ENCODE peak calls at places on chromosomes 11 and 22, in nine cellular contexts. C, Y, J, N, E, I, G, X and O are unnamed samples.

GRCh38 chr22:34105461-34106062 is 185.3 kb upstream of the LARGE1 start:
- DNase-seq in N (peak), Y (no peak), E (peak), I (peak), C (peak), G (peak), J (no peak), X (peak), O (no peak)

GRCh38 chr11:107856981-107857517 is 1.5 kb downstream of the SLC35F2 start:
- DNase-seq in E (no peak), X (no peak), G (peak), Y (no peak), I (no peak), J (no peak), N (no peak), C (no peak), O (no peak)

GRCh38 chr22:20457506-20458240 is 20.0 kb upstream of the SCARF2 start:
- DNase-seq in X (no peak), N (no peak), E (no peak), G (no peak), I (no peak), C (no peak), Y (no peak), J (no peak), O (no peak)

GRCh38 chr22:38513063-38513462 is 7.0 kb upstream of the DDX17 start:
- DNase-seq in X (peak), J (no peak), I (peak), N (peak), C (peak), E (no peak), G (peak), Y (no peak), O (no peak)

GRCh38 chr11:133978816-133979215 is 22.0 kb upstream of the IGSF9B start:
- DNase-seq in J (peak), E (no peak), G (peak), Y (no peak), C (no peak), N (no peak), I (no peak), X (no peak), O (no peak)

GRCh38 chr11:81420668-81421550 is 1312.8 kb downstream of the FAM181B start:
- DNase-seq in E (no peak), J (no peak), N (no peak), X (no peak), I (no peak), C (peak), Y (no peak), G (no peak), O (no peak)

GRCh38 chr11:92492372-92492771 is 267.8 kb downstream of the FAT3 start:
- DNase-seq in Y (no peak), G (no peak), J (no peak), X (no peak), N (no peak), I (no peak), E (no peak), C (no peak), O (no peak)

GRCh38 chr22:38725900-38726655 is 20.3 kb downstream of the GTPBP1 start:
- DNase-seq in Y (no peak), J (no peak), E (no peak), N (peak), X (no peak), I (no peak), G (no peak), C (no peak), O (no peak)

GRCh38 chr11:128908391-128909246 is 17.5 kb downstream of the KCNJ5 start:
- DNase-seq in X (peak), Y (no peak), G (peak), C (no peak), E (peak), N (no peak), J (peak), I (no peak), O (no peak)

GRCh38 chr11:129973809-129974208 is 28.8 kb downstream of the PRDM10 start:
- DNase-seq in C (peak), I (no peak), Y (no peak), E (peak), J (no peak), G (no peak), N (no peak), X (peak), O (no peak)

GRCh38 chr11:123483058-123483457 is 53.0 kb downstream of the GRAMD1B start:
- DNase-seq in E (no peak), G (peak), Y (no peak), J (peak), X (no peak), C (no peak), N (no peak), I (no peak), O (no peak)

GRCh38 chr22:22558972-22559603 is at the start of gene PRAME:
- DNase-seq in E (peak), C (no peak), X (peak), Y (no peak), I (peak), G (peak), J (peak), N (peak), O (no peak)

GRCh38 chr22:22327723-22328122 is 83.1 kb downstream of the VPREB1 start:
- DNase-seq in I (no peak), C (no peak), N (no peak), Y (no peak), E (no peak), G (no peak), J (no peak), X (no peak), O (no peak)

GRCh38 chr11:134486704-134487103 is 74.7 kb upstream of the B3GAT1 start:
- DNase-seq in E (no peak), G (no peak), Y (no peak), J (no peak), C (no peak), X (no peak), N (no peak), I (no peak), O (no peak)

GRCh38 chr22:17430298-17430900 is 61.1 kb downstream of the CECR2 start:
- DNase-seq in C (no peak), Y (no peak), N (no peak), E (no peak), G (no peak), I (no peak), J (no peak), X (peak), O (no peak)

GRCh38 chr22:36948273-36949055 is 35.0 kb downstream of the CSF2RB start:
- DNase-seq in C (no peak), N (no peak), E (no peak), X (no peak), I (no peak), G (no peak), J (no peak), Y (no peak), O (no peak)

GRCh38 chr11:102177974-102178631 is 67.9 kb downstream of the YAP1 start:
- DNase-seq in E (no peak), I (no peak), Y (peak), J (peak), G (peak), C (no peak), X (no peak), N (no peak), O (no peak)

GRCh38 chr22:19875531-19876313 is 21.0 kb upstream of the GNB1L start:
- DNase-seq in I (no peak), N (no peak), E (peak), Y (no peak), C (no peak), X (peak), G (no peak), J (no peak), O (no peak)

GRCh38 chr22:30235687-30236170 is 10.8 kb downstream of the LIF start:
- DNase-seq in J (peak), C (no peak), E (no peak), G (peak), Y (peak), I (no peak), N (no peak), X (no peak), O (no peak)

GRCh38 chr11:32884770-32885384 is 7.7 kb upstream of the QSER1 start:
- DNase-seq in G (peak), X (no peak), C (peak), E (no peak), N (peak), J (no peak), I (peak), Y (no peak), O (no peak)

GRCh38 chr22:48313156-48313555 is 1514.5 kb downstream of the BRD1 start:
- DNase-seq in Y (no peak), N (no peak), E (no peak), C (no peak), J (no peak), I (no peak), G (no peak), X (no peak), O (peak)

GRCh38 chr22:45892681-45893461 is 84.1 kb downstream of the WNT7B start:
- DNase-seq in E (peak), Y (no peak), J (no peak), G (no peak), N (no peak), X (peak), C (no peak), I (no peak), O (no peak)

GRCh38 chr11:61700221-61700620 is 20.0 kb downstream of the DAGLA start:
- DNase-seq in C (peak), E (peak), J (peak), I (no peak), N (no peak), X (no peak), G (peak), Y (no peak), O (no peak)

GRCh38 chr11:1345752-1346513 is 36.5 kb upstream of the TOLLIP start:
- DNase-seq in I (no peak), X (no peak), G (no peak), N (no peak), Y (no peak), C (no peak), E (no peak), J (no peak), O (no peak)

GRCh38 chr11:20164152-20164551 is 3.9 kb upstream of the DBX1 start:
- DNase-seq in C (no peak), J (no peak), E (no peak), N (no peak), Y (no peak), G (no peak), X (no peak), I (no peak), O (no peak)
- H3K4me3 ChIP-seq in C (no peak), J (no peak), E (no peak), N (no peak), Y (no peak), G (no peak), X (no peak), I (no peak), O (no peak)

GRCh38 chr11:35709386-35709785 is 46.8 kb downstream of the TRIM44 start:
- DNase-seq in X (no peak), C (no peak), Y (no peak), G (no peak), I (no peak), N (no peak), E (no peak), J (no peak), O (no peak)

GRCh38 chr11:35714882-35715612 is 52.5 kb downstream of the TRIM44 start:
- DNase-seq in J (peak), X (no peak), G (peak), N (no peak), E (no peak), C (no peak), Y (no peak), I (peak), O (no peak)

GRCh38 chr11:35712533-35712932 is 50.0 kb downstream of the TRIM44 start:
- DNase-seq in J (no peak), X (no peak), N (no peak), Y (no peak), I (no peak), C (no peak), E (no peak), G (no peak), O (no peak)

GRCh38 chr11:35711924-35712323 is 49.3 kb downstream of the TRIM44 start:
- DNase-seq in J (no peak), C (no peak), I (no peak), X (no peak), E (no peak), Y (no peak), G (no peak), N (no peak), O (no peak)

GRCh38 chr11:35711173-35711910 is 48.8 kb downstream of the TRIM44 start:
- DNase-seq in E (no peak), G (peak), Y (no peak), X (no peak), I (no peak), J (no peak), C (no peak), N (no peak), O (no peak)
- TF ChIP-seq CTCF in E (no peak), G (peak), Y (no peak), X (no peak), I (no peak), J (peak), C (no peak), N (no peak), O (no peak)

DNA sequence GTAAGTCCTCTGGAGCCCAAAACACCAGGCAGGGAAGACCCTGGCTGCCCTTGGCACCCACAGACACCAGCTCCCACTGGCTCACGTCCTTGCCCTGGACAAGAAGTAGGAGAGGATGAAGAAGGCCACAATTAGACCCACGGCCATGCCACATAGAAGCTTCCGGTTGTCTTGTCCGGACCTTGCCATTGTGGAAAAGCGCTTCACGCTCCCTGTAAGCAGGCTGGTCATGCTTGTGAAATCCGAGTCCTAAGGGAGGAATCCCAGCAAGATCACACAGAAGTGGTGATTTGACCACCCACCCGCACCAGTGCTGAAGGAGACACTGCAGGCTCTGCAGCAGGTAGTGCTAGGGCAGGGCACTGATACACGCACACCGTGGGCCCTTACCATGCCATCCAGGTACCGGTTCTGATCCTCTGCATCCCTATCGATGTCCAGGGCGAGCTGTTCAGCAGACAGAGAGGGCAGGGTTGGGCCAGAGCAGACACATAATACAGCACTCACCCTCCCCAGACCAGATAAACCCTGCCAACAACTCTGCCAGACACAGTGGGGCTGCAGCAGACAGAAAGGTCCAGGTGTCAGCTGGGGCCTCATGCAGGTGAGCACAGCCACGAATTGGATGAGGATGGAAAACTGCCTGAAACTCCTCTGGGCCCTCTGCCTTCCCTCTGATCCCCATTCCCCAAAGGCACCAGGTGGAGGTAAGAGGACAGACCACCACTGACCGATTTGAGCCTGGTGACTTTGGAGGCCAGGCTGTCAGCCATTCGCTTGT is 1.8 kb downstream of the BET1L start:
- DNase-seq in Y (no peak), N (no peak), E (peak), X (no peak), J (no peak), G (no peak), C (no peak), I (peak), O (peak)
- H3K4me3 ChIP-seq in Y (peak), N (no peak), E (peak), X (peak), J (peak), G (peak), C (no peak), I (no peak), O (peak)

DNA sequence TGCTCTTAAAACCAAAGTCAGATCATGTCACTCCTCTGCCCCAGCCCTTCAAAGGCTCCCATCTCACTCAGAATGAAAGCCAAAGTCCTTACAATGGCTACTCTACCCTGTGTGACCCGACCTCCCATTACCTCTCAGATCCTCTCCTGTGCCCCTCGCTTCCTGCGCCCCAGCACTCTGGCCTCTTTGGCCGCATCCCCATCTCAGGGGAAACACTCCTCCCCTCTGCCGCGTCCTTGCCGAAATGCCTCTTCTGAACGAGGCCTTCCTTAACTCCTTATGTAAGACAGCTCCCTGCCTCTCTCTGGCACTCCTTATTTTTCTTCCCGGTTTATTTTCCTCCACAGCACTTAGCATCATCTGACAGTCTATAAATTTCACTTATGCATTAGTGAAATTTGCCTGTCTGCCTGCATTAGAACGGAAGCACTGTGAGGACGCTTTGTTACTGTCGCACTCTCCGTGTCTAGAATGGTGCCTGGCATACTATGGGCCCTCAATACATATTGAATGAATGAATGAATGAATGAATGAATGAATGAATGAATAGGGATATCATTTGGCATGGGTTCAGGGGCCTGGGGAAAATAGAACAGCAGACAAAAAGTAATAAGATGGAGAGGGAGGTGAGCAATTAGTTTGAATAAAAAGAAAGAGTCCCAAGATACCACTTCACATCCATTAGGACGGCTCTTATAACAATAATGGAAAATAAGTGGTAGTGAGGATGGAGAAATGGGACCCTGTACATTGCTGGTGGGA is 137.8 kb downstream of the CEP164 start:
- DNase-seq in J (no peak), G (no peak), E (no peak), C (no peak), I (no peak), N (no peak), X (no peak), Y (no peak), O (no peak)
- TF ChIP-seq CTCF in J (no peak), G (no peak), E (no peak), C (no peak), I (no peak), N (no peak), X (no peak), Y (no peak), O (no peak)

GRCh38 chr11:11016123-11016522 is 158.3 kb upstream of the ZBED5 start:
- DNase-seq in Y (no peak), J (no peak), I (no peak), C (no peak), N (no peak), G (no peak), X (no peak), E (no peak), O (no peak)

GRCh38 chr11:11011617-11012016 is 153.8 kb upstream of the ZBED5 start:
- DNase-seq in N (no peak), E (no peak), Y (no peak), X (no peak), I (no peak), C (no peak), G (no peak), J (no peak), O (no peak)

GRCh38 chr11:11010624-11011127 is 152.8 kb upstream of the ZBED5 start:
- DNase-seq in I (peak), E (peak), C (peak), J (peak), N (no peak), Y (no peak), X (peak), G (peak), O (no peak)
- H3K4me3 ChIP-seq in I (no peak), E (no peak), C (no peak), J (no peak), N (no peak), Y (no peak), X (no peak), G (no peak), O (peak)

DNA sequence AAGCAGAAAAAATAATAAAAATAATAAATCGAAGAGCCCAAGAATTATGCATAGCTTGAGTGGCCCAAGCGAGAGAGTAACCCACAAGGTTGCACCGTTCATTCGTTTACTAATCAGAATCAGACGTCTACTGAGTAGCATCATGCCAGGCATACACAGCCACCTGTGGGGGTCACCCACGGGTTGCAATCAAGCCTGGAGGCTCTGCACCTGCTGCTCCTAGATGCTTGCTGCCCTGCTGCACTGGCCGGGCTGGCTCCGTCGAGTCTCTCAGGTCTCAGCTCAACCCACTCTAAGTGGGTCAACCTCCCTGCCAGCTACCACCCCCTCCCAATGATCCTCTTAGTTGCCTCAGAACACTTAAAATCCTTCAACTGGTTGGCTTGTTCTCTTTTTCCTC is 2.0 kb upstream of the TESMIN start:
- DNase-seq in N (no peak), Y (no peak), J (no peak), I (no peak), G (no peak), X (no peak), E (no peak), C (no peak), O (no peak)
- TF ChIP-seq CTCF in N (peak), Y (no peak), J (no peak), I (no peak), G (no peak), X (no peak), E (no peak), C (no peak), O (no peak)

GRCh38 chr11:83990160-83990733 is 704.1 kb upstream of the CCDC90B start:
- DNase-seq in Y (no peak), G (no peak), J (no peak), C (no peak), E (no peak), N (no peak), I (no peak), X (peak), O (no peak)
- H3K4me3 ChIP-seq in Y (no peak), G (no peak), J (no peak), C (no peak), E (no peak), N (no peak), I (no peak), X (no peak), O (no peak)

GRCh38 chr11:67051494-67051893 is 5.2 kb upstream of the RHOD start:
- DNase-seq in C (no peak), I (no peak), X (no peak), N (no peak), E (no peak), Y (no peak), J (no peak), G (no peak), O (no peak)

GRCh38 chr11:67052891-67053290 is 3.8 kb upstream of the RHOD start:
- DNase-seq in N (no peak), Y (no peak), I (no peak), J (no peak), E (no peak), C (no peak), X (no peak), G (no peak), O (no peak)

GRCh38 chr11:67051945-67052488 is 4.6 kb upstream of the RHOD start:
- DNase-seq in J (no peak), I (no peak), N (no peak), X (no peak), Y (no peak), C (no peak), G (no peak), E (no peak), O (no peak)

GRCh38 chr11:67048515-67048914 is 8.1 kb upstream of the RHOD start:
- DNase-seq in J (no peak), Y (no peak), C (no peak), X (no peak), N (no peak), G (no peak), I (no peak), E (no peak), O (no peak)

DNA sequence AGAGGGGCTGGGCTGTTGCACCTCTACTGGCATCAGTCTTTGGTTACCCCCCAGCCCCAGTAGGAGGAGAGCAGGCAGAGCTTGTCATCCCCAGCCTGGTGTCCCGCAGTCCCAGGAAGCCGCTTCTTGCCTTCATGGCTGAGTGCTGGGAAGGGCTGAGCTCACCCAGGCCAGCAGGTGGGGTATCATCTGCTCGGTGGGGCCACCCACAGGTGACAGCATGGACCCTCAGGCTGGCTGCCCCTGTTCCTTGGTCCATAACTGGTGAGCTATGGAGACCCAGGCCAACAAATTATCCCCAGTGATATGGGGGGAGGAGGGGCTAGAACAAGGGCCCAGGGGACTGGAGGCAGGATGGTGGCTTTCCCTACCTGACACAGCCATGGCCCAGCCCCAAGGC is 6.5 kb upstream of the RHOD start:
- DNase-seq in C (no peak), G (no peak), N (no peak), Y (no peak), E (no peak), X (no peak), I (no peak), J (no peak), O (no peak)
- TF ChIP-seq CTCF in C (no peak), G (peak), N (no peak), Y (no peak), E (no peak), X (no peak), I (no peak), J (no peak), O (no peak)